ENCODE peak calls at places on chromosomes 6 and 20, in seven cellular contexts. B is cardiac muscle cell, Z is breast epithelium, G is psoas muscle, Q is PC-3, I is adrenal gland, D is Panc1. T is an unnamed sample.

GRCh38 chr6:156699017-156699421 is 78.2 kb upstream of the ARID1B start:
- DNase-seq in Q (peak; percentile 91), I (no peak), G (no peak), D (no peak), Z (no peak), B (peak; percentile 61), T (no peak)

GRCh38 chr6:106450645-106451044 is 90.1 kb downstream of the CRYBG1 start:
- DNase-seq in Q (no peak), G (no peak), I (no peak), D (no peak), Z (no peak), B (no peak), T (no peak)

GRCh38 chr20:25867776-25868649 is 171.4 kb upstream of the ZNF337 start:
- DNase-seq in Z (no peak), G (peak; percentile 91), D (no peak), I (peak; percentile 78), Q (no peak), B (peak; percentile 88), T (peak; percentile 78)

GRCh38 chr20:31514154-31515071 is at the start of gene HM13:
- DNase-seq in I (peak; percentile 92), Z (peak; percentile 86), D (peak; percentile 89), B (peak; percentile 96), Q (peak; percentile 98), G (peak; percentile 96), T (peak; percentile 93)

GRCh38 chr6:147508073-147508870 is at the start of gene SAMD5:
- DNase-seq in D (no peak), B (peak; percentile 74), G (peak; percentile 69), Z (peak; percentile 58), I (peak; percentile 33), Q (peak; percentile 75), T (peak; percentile 88)

GRCh38 chr20:1491891-1492642 is 847 bp upstream of the SIRPB2 start:
- DNase-seq in B (peak; percentile 12), D (no peak), Q (peak; percentile 32), G (no peak), I (no peak), Z (no peak), T (no peak)

GRCh38 chr6:4460595-4461475 is 315.4 kb upstream of the CDYL start:
- DNase-seq in D (no peak), G (peak; percentile 91), B (peak; percentile 72), Z (peak; percentile 90), Q (no peak), I (peak; percentile 93), T (peak; percentile 4)

GRCh38 chr6:141484726-141485125 is 648.0 kb upstream of the GJE1 start:
- DNase-seq in Z (no peak), Q (no peak), B (peak; percentile 21), D (no peak), G (no peak), I (peak; percentile 4), T (peak; percentile 7)

GRCh38 chr6:116536216-116536621 is 9.3 kb downstream of the TRAPPC3L start:
- DNase-seq in D (peak; percentile 58), Q (peak; percentile 75), B (peak; percentile 76), Z (no peak), I (peak; percentile 49), G (no peak), T (no peak)

GRCh38 chr6:95352064-95352463 is 225.3 kb upstream of the MANEA start:
- DNase-seq in I (no peak), B (no peak), G (no peak), Z (no peak), Q (peak; percentile 4), D (no peak), T (no peak)

GRCh38 chr20:25221592-25222460 is 26.1 kb upstream of the PYGB start:
- DNase-seq in B (no peak), G (peak; percentile 74), I (no peak), D (no peak), Q (no peak), Z (no peak), T (no peak)

GRCh38 chr6:2454180-2454579 is 208.8 kb upstream of the GMDS start:
- DNase-seq in B (no peak), I (no peak), Z (no peak), D (no peak), G (no peak), Q (no peak), T (no peak)

GRCh38 chr6:92376711-92377110 is 1042.6 kb downstream of the EPHA7 start:
- DNase-seq in Z (no peak), D (no peak), B (peak; percentile 1), Q (no peak), G (no peak), I (no peak), T (no peak)

GRCh38 chr6:53615633-53616449 is 49.7 kb downstream of the KLHL31 start:
- DNase-seq in I (peak; percentile 29), Z (no peak), G (no peak), B (peak; percentile 9), Q (peak; percentile 99), D (peak; percentile 95), T (no peak)

GRCh38 chr20:44491635-44492395 is 16.1 kb downstream of the TTPAL start:
- DNase-seq in I (peak; percentile 29), D (no peak), Z (no peak), Q (no peak), G (peak; percentile 73), B (peak; percentile 51), T (no peak)

GRCh38 chr6:683742-684440 is 9.0 kb downstream of the EXOC2 start:
- DNase-seq in G (no peak), Z (no peak), I (no peak), B (peak; percentile 82), Q (no peak), D (no peak), T (peak; percentile 40)

GRCh38 chr20:8367679-8368078 is 235.6 kb downstream of the PLCB1 start:
- DNase-seq in B (no peak), Q (no peak), Z (no peak), G (no peak), I (no peak), D (no peak), T (no peak)

GRCh38 chr6:43978473-43979360 is 148.5 kb downstream of the MRPL14 start:
- DNase-seq in B (peak; percentile 35), G (no peak), Z (no peak), Q (no peak), I (peak; percentile 73), D (no peak), T (no peak)

GRCh38 chr6:16723833-16724232 is 37.4 kb downstream of the ATXN1 start:
- DNase-seq in Z (no peak), Q (peak; percentile 90), B (peak; percentile 91), D (peak; percentile 78), I (peak; percentile 56), G (no peak), T (peak; percentile 10)

GRCh38 chr20:12762725-12763124 is 246.0 kb upstream of the SPTLC3 start:
- DNase-seq in B (no peak), Z (no peak), I (no peak), D (no peak), G (no peak), Q (no peak), T (no peak)

GRCh38 chr6:165597821-165598220 is 65.2 kb downstream of the PDE10A start:
- DNase-seq in G (no peak), B (no peak), D (no peak), Q (no peak), Z (no peak), I (no peak), T (no peak)

GRCh38 chr6:22940571-22941290 is 371.4 kb downstream of the HDGFL1 start:
- DNase-seq in Z (no peak), Q (no peak), B (no peak), I (no peak), D (no peak), G (no peak), T (no peak)

GRCh38 chr6:163529605-163530004 is 115.1 kb downstream of the QKI start:
- DNase-seq in I (peak; percentile 9), G (no peak), Z (no peak), B (peak; percentile 77), D (no peak), Q (peak; percentile 74), T (no peak)

GRCh38 chr6:80523029-80523428 is 416.6 kb downstream of the BCKDHB start:
- DNase-seq in I (no peak), B (peak; percentile 76), D (no peak), G (no peak), Z (no peak), Q (no peak), T (no peak)

GRCh38 chr6:80522556-80522955 is 416.1 kb downstream of the BCKDHB start:
- DNase-seq in G (no peak), B (no peak), I (no peak), D (no peak), Q (no peak), Z (no peak), T (no peak)

GRCh38 chr6:80527552-80528052 is 421.1 kb downstream of the BCKDHB start:
- DNase-seq in B (no peak), Z (no peak), Q (peak; percentile 86), G (no peak), I (no peak), D (no peak), T (no peak)

GRCh38 chr6:80520195-80520594 is 413.7 kb downstream of the BCKDHB start:
- DNase-seq in Q (peak; percentile 56), Z (no peak), I (no peak), B (peak; percentile 72), D (no peak), G (no peak), T (no peak)

GRCh38 chr6:80523531-80523970 is 417.1 kb downstream of the BCKDHB start:
- DNase-seq in B (no peak), D (no peak), I (peak; percentile 1), Q (no peak), G (peak; percentile 60), Z (no peak), T (peak; percentile 41)
- H3K4me3 ChIP-seq in B (no peak overlapping the region), D (no peak overlapping the region), I (peak overlapping the region; percentile 8), Q (no peak overlapping the region), G (peak overlapping the region; percentile 37), Z (no peak overlapping the region), T (no peak overlapping the region)

GRCh38 chr20:57671662-57672061 is 38.2 kb downstream of the PMEPA1 start:
- DNase-seq in G (no peak), Q (peak; percentile 22), I (no peak), Z (no peak), D (no peak), B (no peak), T (no peak)
- TF ChIP-seq CTCF in G (no peak), Q (peak; percentile 38), I (no peak), Z (no peak), D (no peak), B (peak; percentile 3), T (no peak)

DNA sequence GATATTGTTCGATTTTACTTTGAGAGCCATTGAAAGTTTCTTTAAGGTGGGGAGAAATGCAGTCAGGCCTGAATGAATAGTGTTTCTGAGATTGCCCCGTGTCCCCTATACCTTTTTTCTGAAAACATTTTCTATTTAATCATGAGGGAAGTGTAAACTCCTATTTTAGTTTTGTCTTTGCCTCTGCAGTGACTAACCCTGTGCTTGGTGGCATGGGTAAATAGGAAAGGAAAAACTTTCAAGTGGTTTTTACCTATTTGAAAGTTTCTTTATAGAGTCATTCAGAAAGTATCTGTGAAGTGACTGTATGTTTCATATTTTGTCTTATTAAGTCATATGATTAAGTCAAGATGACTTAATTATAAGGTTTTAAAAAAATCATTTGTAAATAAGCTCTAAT is 14.5 kb downstream of the SNRNP48 start:
- DNase-seq in B (no peak), Z (no peak), G (no peak), Q (no peak), I (no peak), D (no peak), T (no peak)
- H3K36me3 ChIP-seq in B (peaks cover 90% of the 10 kb centered on the region), Z (peaks cover 8% of the 10 kb centered on the region), G (peaks cover 98% of the 10 kb centered on the region), Q (peaks cover 70% of the 10 kb centered on the region), I (peaks cover 83% of the 10 kb centered on the region), D (peaks cover 68% of the 10 kb centered on the region), T (peaks cover 7% of the 10 kb centered on the region)

DNA sequence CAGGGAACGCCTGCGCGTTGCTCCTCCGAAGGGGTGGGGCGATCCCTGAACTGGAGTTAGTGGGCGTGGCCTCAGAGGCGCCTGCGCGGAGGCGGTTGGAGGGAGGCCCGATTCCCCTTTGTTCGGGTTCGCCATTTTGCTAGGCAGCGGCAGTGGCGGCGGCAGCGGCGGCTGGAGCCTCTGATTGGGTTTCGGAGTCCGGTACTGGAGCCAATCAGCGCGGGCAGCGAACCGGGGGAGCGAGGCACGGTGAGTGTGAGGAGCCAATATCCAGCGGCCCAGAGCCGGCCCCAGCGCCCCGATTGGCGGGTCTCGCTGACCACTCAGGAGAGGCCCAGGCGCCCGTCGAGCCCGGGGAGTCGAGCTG is at the start of gene NFYA:
- DNase-seq in G (no peak), B (no peak), D (no peak), I (no peak), Q (no peak), Z (no peak), T (no peak)
- H3K4me3 ChIP-seq in G (peak within 1 kb of the TSS; percentile 90), B (peak within 1 kb of the TSS; percentile 83), D (peak within 1 kb of the TSS; percentile 96), I (peak within 1 kb of the TSS; percentile 98), Q (peak within 1 kb of the TSS; percentile 85), Z (peak within 1 kb of the TSS; percentile 99), T (peak within 1 kb of the TSS; percentile 91)